ENCODE peak calls at places on chromosome 18, in seven cellular contexts. P, O, J, S, F, N and I are unnamed samples.
A peak's percentile ranks its signal among the peaks of the same experiment; 100 is the strongest.

GRCh38 chr18:26618130-26618529 is 69.8 kb upstream of the KCTD1 start:
- DNase-seq in P (no peak), O (no peak), J (no peak), S (no peak), F (no peak), N (no peak), I (no peak)

GRCh38 chr18:47644896-47645295 is 285.6 kb downstream of the SMAD2 start:
- DNase-seq in P (no peak), O (no peak), J (no peak), S (no peak), F (no peak), N (no peak), I (no peak)

GRCh38 chr18:72530622-72531021 is 13.5 kb downstream of the CBLN2 start:
- DNase-seq in P (no peak), O (peak; percentile 11), J (no peak), S (no peak), F (no peak), N (no peak), I (no peak)

GRCh38 chr18:33560686-33561370 is 17.2 kb upstream of the ASXL3 start:
- DNase-seq in P (peak; percentile 50), O (peak; percentile 25), J (peak; percentile 78), S (peak; percentile 37), F (no peak), N (no peak), I (peak; percentile 26)

GRCh38 chr18:56233595-56233994 is 404.8 kb downstream of the TXNL1 start:
- DNase-seq in P (peak; percentile 92), O (peak; percentile 91), J (no peak), S (peak; percentile 89), F (no peak), N (peak; percentile 68), I (no peak)

GRCh38 chr18:13530879-13531387 is 195.4 kb downstream of the FAM210A start:
- DNase-seq in P (peak; percentile 8), O (peak; percentile 64), J (peak; percentile 82), S (peak; percentile 56), F (no peak), N (no peak), I (peak; percentile 36)

GRCh38 chr18:23281626-23282436 is 146.5 kb downstream of the CABLES1 start:
- DNase-seq in P (no peak), O (peak; percentile 42), J (peak; percentile 78), S (peak; percentile 17), F (no peak), N (no peak), I (peak; percentile 37)

GRCh38 chr18:45277870-45278269 is 337.4 kb upstream of the SLC14A2 start:
- DNase-seq in P (no peak), O (no peak), J (no peak), S (no peak), F (no peak), N (no peak), I (no peak)

GRCh38 chr18:55435592-55435991 is 152.4 kb downstream of the TCF4 start:
- DNase-seq in P (no peak), O (peak; percentile 25), J (no peak), S (no peak), F (no peak), N (no peak), I (no peak)

GRCh38 chr18:78246588-78246987 is 733.0 kb upstream of the SALL3 start:
- DNase-seq in P (no peak), O (no peak), J (no peak), S (no peak), F (no peak), N (no peak), I (no peak)

GRCh38 chr18:69590150-69590549 is 189.5 kb downstream of the DOK6 start:
- DNase-seq in P (peak; percentile 11), O (no peak), J (no peak), S (no peak), F (no peak), N (no peak), I (no peak)

GRCh38 chr18:69584429-69584828 is 183.7 kb downstream of the DOK6 start:
- DNase-seq in P (no peak), O (no peak), J (no peak), S (no peak), F (no peak), N (no peak), I (no peak)

GRCh38 chr18:69585696-69586095 is 185.0 kb downstream of the DOK6 start:
- DNase-seq in P (no peak), O (no peak), J (no peak), S (no peak), F (no peak), N (no peak), I (no peak)

GRCh38 chr18:69586581-69586980 is 185.9 kb downstream of the DOK6 start:
- DNase-seq in P (no peak), O (no peak), J (no peak), S (no peak), F (no peak), N (no peak), I (no peak)

DNA sequence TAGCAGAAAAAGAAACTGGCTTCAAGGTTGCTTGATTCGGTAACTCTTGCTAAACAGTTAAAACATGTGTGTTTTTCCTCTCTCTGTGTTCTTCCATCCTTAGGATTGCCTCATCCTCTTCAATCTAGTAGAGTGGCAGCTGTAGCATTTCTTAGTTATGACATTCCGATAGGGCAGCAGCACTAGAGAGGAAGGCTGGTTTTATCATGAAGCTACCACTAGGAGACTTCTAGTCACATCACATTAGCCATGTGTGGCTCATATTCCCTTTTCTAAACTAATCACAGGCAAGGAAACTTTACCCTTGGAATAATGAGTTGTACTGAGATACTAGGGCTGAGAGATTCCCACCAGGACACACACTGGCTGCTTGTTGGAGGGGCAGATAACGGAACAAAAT is 187.6 kb downstream of the DOK6 start:
- DNase-seq in P (peak; percentile 5), O (no peak), J (no peak), S (peak; percentile 42), F (no peak), N (no peak), I (no peak)
- TF ChIP-seq CTCF in P (no peak), O (no peak), J (peak; percentile 53), S (peak; percentile 17), F (no peak), N (peak; percentile 7), I (no peak)

DNA sequence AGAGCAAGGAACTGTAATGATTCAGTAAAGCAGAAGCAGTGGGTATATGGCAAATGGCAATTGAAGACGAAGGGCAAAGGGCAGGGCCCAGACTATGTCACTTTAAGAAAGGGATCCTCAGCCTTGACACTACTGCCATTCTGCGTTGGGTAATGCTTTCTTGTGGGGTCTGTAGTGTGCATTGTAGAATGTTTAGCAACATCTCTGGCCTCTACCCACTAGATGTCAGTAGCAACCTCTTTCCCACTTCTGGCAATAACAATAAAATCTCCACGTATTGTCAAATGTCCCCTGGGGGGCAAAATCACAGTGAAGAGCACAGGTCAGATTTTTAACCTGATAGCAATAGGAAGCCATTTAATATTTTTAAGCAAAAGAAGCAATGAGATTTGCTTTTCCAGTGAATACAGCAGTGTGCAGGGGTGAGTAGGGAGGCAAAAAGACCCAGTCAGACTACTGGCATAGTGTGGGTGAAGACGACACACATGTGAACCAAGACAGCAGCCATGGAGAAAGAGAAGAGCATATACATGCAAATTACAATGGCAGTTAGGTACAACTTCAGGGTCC is 209.5 kb downstream of the DYM start:
- DNase-seq in P (peak; percentile 47), O (peak; percentile 36), J (no peak), S (peak; percentile 65), F (no peak), N (no peak), I (no peak)
- TF ChIP-seq CTCF in P (peak; percentile 58), O (peak; percentile 74), J (peak; percentile 76), S (peak; percentile 64), F (no peak), N (peak; percentile 68), I (no peak)

DNA sequence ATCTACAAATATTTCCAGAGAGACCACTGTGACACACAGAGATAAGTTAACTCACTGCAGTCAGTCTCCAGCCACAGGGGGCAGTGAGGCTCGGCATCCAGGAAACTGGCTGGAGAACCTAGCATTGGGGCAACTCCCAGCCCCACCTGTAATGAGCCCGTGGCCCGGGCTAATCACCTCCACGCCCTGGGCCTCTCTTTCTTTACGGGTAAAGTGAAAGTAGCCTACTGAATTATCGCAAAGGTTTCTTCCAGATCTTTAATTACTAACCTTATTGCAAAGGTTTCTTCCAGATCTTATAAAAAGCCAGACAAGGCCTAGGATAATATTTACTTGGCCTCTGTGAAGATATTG is 45.6 kb upstream of the ACAA2 start:
- DNase-seq in P (no peak), O (no peak), J (no peak), S (no peak), F (no peak), N (no peak), I (no peak)
- TF ChIP-seq CTCF in P (no peak), O (no peak), J (no peak), S (no peak), F (no peak), N (no peak), I (peak; percentile 57)

DNA sequence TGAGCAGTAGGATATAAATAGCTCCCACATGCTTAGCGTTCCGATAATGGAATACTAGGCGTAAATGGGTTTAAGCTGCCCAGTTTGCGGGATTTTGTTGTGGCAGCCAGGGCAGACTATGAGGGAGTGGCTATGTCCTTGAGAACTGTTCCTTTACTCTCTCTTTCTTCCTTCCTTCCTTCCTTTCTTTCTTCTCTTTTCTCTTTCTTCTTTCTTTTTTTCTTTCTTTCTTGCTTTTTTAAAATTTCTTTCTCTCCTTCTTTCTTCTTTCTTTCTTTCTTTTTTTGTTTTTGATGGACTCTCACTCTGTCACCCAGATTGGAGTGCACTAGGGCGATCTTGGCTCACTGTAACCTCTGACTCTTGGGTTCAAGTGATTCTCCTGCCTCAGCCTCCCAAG is 9.1 kb upstream of the PRELID3A start:
- DNase-seq in P (no peak), O (no peak), J (no peak), S (no peak), F (no peak), N (no peak), I (no peak)
- TF ChIP-seq CTCF in P (no peak), O (no peak), J (no peak), S (no peak), F (no peak), N (no peak), I (no peak)

GRCh38 chr18:69631281-69631680 is 230.6 kb downstream of the DOK6 start:
- DNase-seq in P (no peak), O (no peak), J (no peak), S (no peak), F (no peak), N (no peak), I (no peak)

GRCh38 chr18:69635482-69635881 is 234.8 kb downstream of the DOK6 start:
- DNase-seq in P (no peak), O (no peak), J (no peak), S (no peak), F (no peak), N (no peak), I (no peak)

GRCh38 chr18:69638056-69638455 is 237.4 kb downstream of the DOK6 start:
- DNase-seq in P (no peak), O (no peak), J (no peak), S (no peak), F (no peak), N (no peak), I (no peak)

DNA sequence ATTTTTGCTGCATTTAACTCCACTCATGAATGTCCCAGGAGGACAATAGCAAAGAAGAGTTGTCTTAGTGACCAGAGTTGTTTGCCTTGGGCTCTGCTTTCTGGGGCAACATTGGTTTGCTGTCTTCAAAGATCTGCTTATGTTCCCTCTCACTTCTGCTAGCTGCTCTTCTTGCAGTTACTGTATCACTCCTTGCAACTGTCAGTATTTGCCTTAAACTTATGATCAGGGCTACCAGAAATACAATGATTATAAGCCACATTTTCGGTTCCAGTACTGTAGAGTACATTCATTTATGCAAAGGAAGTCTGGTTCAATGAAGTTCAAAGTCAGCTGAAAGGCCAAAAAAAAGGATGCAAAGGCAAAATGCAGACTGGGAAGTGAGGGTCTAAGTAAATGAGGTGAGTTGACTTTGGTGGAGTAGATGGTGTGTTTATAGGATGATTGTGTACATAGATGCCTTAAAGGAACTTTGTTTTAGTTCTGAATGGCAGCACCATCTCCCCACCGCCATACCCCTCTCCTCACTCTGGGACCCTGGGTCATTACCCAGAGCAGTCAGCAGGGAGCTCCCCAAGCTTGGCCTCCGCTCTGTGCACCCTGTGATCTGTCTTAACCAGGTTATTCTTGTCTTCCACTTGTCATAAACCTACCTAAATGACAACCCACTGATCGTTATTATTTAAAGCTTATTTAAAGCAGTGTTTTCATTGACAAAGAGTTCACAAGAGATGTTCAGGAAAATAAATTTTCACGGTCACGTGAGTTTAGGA is 236.0 kb downstream of the DOK6 start:
- DNase-seq in P (no peak), O (no peak), J (peak; percentile 73), S (no peak), F (no peak), N (no peak), I (no peak)
- TF ChIP-seq CTCF in P (peak; percentile 33), O (no peak), J (peak; percentile 78), S (peak; percentile 33), F (no peak), N (peak; percentile 52), I (no peak)